ENCODE peak calls at places on chromosome 2, in five cellular contexts. One of them, this sample, is unnamed.

GRCh38 chr2:38666578-38666926 is 638 bp downstream of the GALM start:
- DNase-seq in trophoblast cell: peak
- DNase-seq in H9: no peak
- DNase-seq in mesenchymal stem cell: peak
- DNase-seq in neuronal stem cell: no peak
- DNase-seq in this sample: no peak

GRCh38 chr2:58708565-58708964 is 467.4 kb upstream of the FANCL start:
- DNase-seq in neuronal stem cell: no peak
- DNase-seq in trophoblast cell: no peak
- DNase-seq in H9: no peak
- DNase-seq in mesenchymal stem cell: no peak
- DNase-seq in this sample: no peak

GRCh38 chr2:69376385-69376784 is 10.6 kb downstream of the GFPT1 start:
- DNase-seq in neuronal stem cell: no peak
- DNase-seq in mesenchymal stem cell: no peak
- DNase-seq in H9: no peak
- DNase-seq in trophoblast cell: no peak
- DNase-seq in this sample: no peak

GRCh38 chr2:30464544-30465170 is 17.6 kb downstream of the LCLAT1 start:
- DNase-seq in mesenchymal stem cell: no peak
- DNase-seq in H9: no peak
- DNase-seq in trophoblast cell: no peak
- DNase-seq in neuronal stem cell: no peak
- DNase-seq in this sample: no peak

GRCh38 chr2:216066255-216066654 is 15.4 kb downstream of the PECR start:
- DNase-seq in trophoblast cell: no peak
- DNase-seq in H9: no peak
- DNase-seq in mesenchymal stem cell: peak
- DNase-seq in neuronal stem cell: no peak
- DNase-seq in this sample: no peak

GRCh38 chr2:152513681-152514080 is 178.7 kb downstream of the FMNL2 start:
- DNase-seq in trophoblast cell: peak
- DNase-seq in mesenchymal stem cell: no peak
- DNase-seq in H9: no peak
- DNase-seq in neuronal stem cell: no peak
- DNase-seq in this sample: no peak

GRCh38 chr2:19580830-19581229 is 222.4 kb upstream of the OSR1 start:
- DNase-seq in neuronal stem cell: no peak
- DNase-seq in H9: no peak
- DNase-seq in mesenchymal stem cell: peak
- DNase-seq in trophoblast cell: peak
- DNase-seq in this sample: no peak

GRCh38 chr2:168577885-168578284 is 121.8 kb downstream of the CERS6 start:
- DNase-seq in H9: no peak
- DNase-seq in neuronal stem cell: no peak
- DNase-seq in trophoblast cell: peak
- DNase-seq in mesenchymal stem cell: no peak
- DNase-seq in this sample: no peak

GRCh38 chr2:72081450-72081849 is 66.2 kb downstream of the CYP26B1 start:
- DNase-seq in trophoblast cell: no peak
- DNase-seq in mesenchymal stem cell: no peak
- DNase-seq in H9: no peak
- DNase-seq in neuronal stem cell: no peak
- DNase-seq in this sample: no peak

GRCh38 chr2:120820885-120821279 is 85.2 kb downstream of the GLI2 start:
- DNase-seq in neuronal stem cell: no peak
- DNase-seq in H9: no peak
- DNase-seq in mesenchymal stem cell: peak
- DNase-seq in trophoblast cell: no peak
- DNase-seq in this sample: no peak

GRCh38 chr2:239574434-239575156 is 173.8 kb upstream of the HDAC4 start:
- DNase-seq in trophoblast cell: no peak
- DNase-seq in H9: no peak
- DNase-seq in mesenchymal stem cell: no peak
- DNase-seq in neuronal stem cell: no peak
- DNase-seq in this sample: no peak

GRCh38 chr2:233063269-233063975 is 3.3 kb downstream of the INPP5D start:
- DNase-seq in neuronal stem cell: no peak
- DNase-seq in trophoblast cell: no peak
- DNase-seq in H9: peak
- DNase-seq in mesenchymal stem cell: no peak
- DNase-seq in this sample: peak

GRCh38 chr2:75920721-75921551 is 210.2 kb upstream of the GCFC2 start:
- DNase-seq in H9: no peak
- DNase-seq in neuronal stem cell: peak
- DNase-seq in trophoblast cell: no peak
- DNase-seq in mesenchymal stem cell: no peak
- DNase-seq in this sample: no peak

GRCh38 chr2:170222298-170222697 is 44.4 kb downstream of the MYO3B start:
- DNase-seq in mesenchymal stem cell: peak
- DNase-seq in H9: peak
- DNase-seq in trophoblast cell: peak
- DNase-seq in neuronal stem cell: no peak
- DNase-seq in this sample: no peak

GRCh38 chr2:99569393-99569792 is 79.6 kb upstream of the REV1 start:
- DNase-seq in H9: no peak
- DNase-seq in mesenchymal stem cell: no peak
- DNase-seq in trophoblast cell: no peak
- DNase-seq in neuronal stem cell: no peak
- DNase-seq in this sample: no peak

GRCh38 chr2:101251844-101252407 is 760 bp upstream of the CNOT11 start:
- DNase-seq in mesenchymal stem cell: no peak
- DNase-seq in H9: peak
- DNase-seq in neuronal stem cell: peak
- DNase-seq in trophoblast cell: peak
- DNase-seq in this sample: peak

GRCh38 chr2:238216651-238217184 is 13.2 kb upstream of the ILKAP start:
- DNase-seq in neuronal stem cell: no peak
- DNase-seq in trophoblast cell: no peak
- DNase-seq in mesenchymal stem cell: no peak
- DNase-seq in H9: no peak
- DNase-seq in this sample: no peak

GRCh38 chr2:241592126-241592845 is 33.7 kb downstream of the BOK start:
- DNase-seq in trophoblast cell: no peak
- DNase-seq in mesenchymal stem cell: no peak
- DNase-seq in neuronal stem cell: no peak
- DNase-seq in H9: no peak
- DNase-seq in this sample: no peak

GRCh38 chr2:190530211-190530639 is 4.3 kb downstream of the NEMP2 start:
- DNase-seq in mesenchymal stem cell: peak
- DNase-seq in neuronal stem cell: no peak
- DNase-seq in H9: no peak
- DNase-seq in trophoblast cell: no peak
- DNase-seq in this sample: no peak

GRCh38 chr2:10584242-10584753 is 105.5 kb downstream of the NOL10 start:
- DNase-seq in mesenchymal stem cell: peak
- DNase-seq in H9: no peak
- DNase-seq in neuronal stem cell: no peak
- DNase-seq in trophoblast cell: no peak
- DNase-seq in this sample: no peak

GRCh38 chr2:240739797-240740196 is 48.1 kb downstream of the AQP12A start:
- DNase-seq in neuronal stem cell: no peak
- DNase-seq in mesenchymal stem cell: no peak
- DNase-seq in trophoblast cell: no peak
- DNase-seq in H9: no peak
- DNase-seq in this sample: no peak

GRCh38 chr2:95275151-95275515 is 884 bp downstream of the PROM2 start:
- DNase-seq in H9: no peak
- DNase-seq in mesenchymal stem cell: no peak
- DNase-seq in trophoblast cell: no peak
- DNase-seq in neuronal stem cell: no peak
- DNase-seq in this sample: no peak

GRCh38 chr2:174764281-174765063 is at the start of gene CHRNA1:
- DNase-seq in mesenchymal stem cell: peak
- DNase-seq in trophoblast cell: no peak
- DNase-seq in H9: no peak
- DNase-seq in neuronal stem cell: no peak
- DNase-seq in this sample: no peak

GRCh38 chr2:88452980-88453582 is 588 bp upstream of the FOXI3 start:
- DNase-seq in H9: no peak
- DNase-seq in trophoblast cell: no peak
- DNase-seq in neuronal stem cell: no peak
- DNase-seq in mesenchymal stem cell: peak
- DNase-seq in this sample: peak

GRCh38 chr2:6580982-6581381 is 284.7 kb downstream of the CMPK2 start:
- DNase-seq in mesenchymal stem cell: peak
- DNase-seq in neuronal stem cell: no peak
- DNase-seq in trophoblast cell: no peak
- DNase-seq in H9: no peak
- DNase-seq in this sample: no peak

GRCh38 chr2:53509827-53510785 is 257.5 kb upstream of the CHAC2 start:
- DNase-seq in neuronal stem cell: peak
- DNase-seq in trophoblast cell: no peak
- DNase-seq in mesenchymal stem cell: no peak
- DNase-seq in H9: peak
- DNase-seq in this sample: no peak

GRCh38 chr2:235613671-235614070 is 119.8 kb downstream of the AGAP1 start:
- DNase-seq in neuronal stem cell: no peak
- DNase-seq in H9: no peak
- DNase-seq in mesenchymal stem cell: no peak
- DNase-seq in trophoblast cell: peak
- DNase-seq in this sample: no peak

GRCh38 chr2:212427031-212427430 is 111.6 kb downstream of the ERBB4 start:
- DNase-seq in trophoblast cell: no peak
- DNase-seq in H9: no peak
- DNase-seq in neuronal stem cell: no peak
- DNase-seq in mesenchymal stem cell: no peak
- DNase-seq in this sample: no peak

GRCh38 chr2:41958775-41959174 is 89.0 kb upstream of the PKDCC start:
- DNase-seq in neuronal stem cell: no peak
- DNase-seq in trophoblast cell: no peak
- DNase-seq in H9: no peak
- DNase-seq in mesenchymal stem cell: no peak
- DNase-seq in this sample: no peak

GRCh38 chr2:41957431-41957830 is 90.4 kb upstream of the PKDCC start:
- DNase-seq in mesenchymal stem cell: no peak
- DNase-seq in neuronal stem cell: no peak
- DNase-seq in H9: no peak
- DNase-seq in trophoblast cell: no peak
- DNase-seq in this sample: no peak

GRCh38 chr2:41954304-41955291 is 93.2 kb upstream of the PKDCC start:
- DNase-seq in mesenchymal stem cell: no peak
- DNase-seq in neuronal stem cell: no peak
- DNase-seq in trophoblast cell: no peak
- DNase-seq in H9: no peak
- DNase-seq in this sample: no peak

GRCh38 chr2:41959760-41960159 is 88.1 kb upstream of the PKDCC start:
- DNase-seq in trophoblast cell: no peak
- DNase-seq in H9: no peak
- DNase-seq in mesenchymal stem cell: no peak
- DNase-seq in neuronal stem cell: no peak
- DNase-seq in this sample: no peak

DNA sequence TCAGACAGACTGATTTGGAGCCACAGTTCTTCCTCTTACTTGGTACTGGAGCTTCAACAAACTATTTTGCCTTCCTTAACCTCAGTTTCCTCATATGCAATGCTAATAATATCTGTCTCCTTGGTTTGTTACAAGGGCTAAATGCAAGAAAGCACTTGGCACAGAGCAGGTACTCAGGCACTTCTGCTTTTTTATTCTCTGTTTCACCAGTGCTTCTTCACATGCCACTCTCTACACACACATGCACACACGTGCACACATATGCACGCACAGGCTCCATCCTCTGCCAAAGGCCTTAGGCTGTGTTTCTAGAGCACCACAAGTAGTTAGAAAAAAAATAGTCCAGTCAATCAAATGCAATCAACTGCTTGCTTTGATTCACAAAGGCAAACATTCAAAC is 92.2 kb upstream of the PKDCC start:
- DNase-seq in H9: no peak
- DNase-seq in neuronal stem cell: no peak
- DNase-seq in trophoblast cell: no peak
- DNase-seq in mesenchymal stem cell: no peak
- DNase-seq in this sample: no peak
- H3K4me2 ChIP-seq in H9: no peak
- H3K4me2 ChIP-seq in neuronal stem cell: no peak
- H3K4me2 ChIP-seq in trophoblast cell: no peak
- H3K4me2 ChIP-seq in mesenchymal stem cell: no peak
- H3K4me2 ChIP-seq in this sample: no peak

DNA sequence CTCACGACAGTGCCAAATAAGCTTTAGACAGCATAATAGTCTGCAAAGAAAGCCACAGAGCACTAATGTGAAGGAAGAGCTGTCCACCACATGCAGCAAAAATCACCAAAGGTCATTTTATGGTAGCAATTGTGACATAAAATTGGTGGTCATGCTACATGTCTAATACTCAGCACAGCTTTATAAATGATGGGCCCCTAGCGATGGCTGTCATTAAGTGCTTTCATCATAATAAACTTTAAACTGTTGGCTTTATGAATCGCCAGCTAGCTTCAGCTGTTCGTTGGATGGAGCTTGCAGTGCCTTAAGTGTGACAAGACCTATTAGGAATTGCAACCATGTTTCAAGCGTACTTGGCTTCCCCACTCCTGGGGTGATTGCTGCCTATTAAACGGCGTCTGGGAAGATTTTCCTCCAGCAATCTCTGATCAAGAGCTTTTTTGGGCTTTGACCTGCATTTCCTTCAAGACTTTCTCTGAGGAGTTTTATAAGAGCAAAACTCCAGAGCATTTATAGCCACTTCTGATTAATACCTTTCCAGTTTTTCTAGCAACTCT is 164.5 kb upstream of the SIX3 start:
- DNase-seq in trophoblast cell: no peak
- DNase-seq in neuronal stem cell: no peak
- DNase-seq in H9: no peak
- DNase-seq in mesenchymal stem cell: no peak
- DNase-seq in this sample: no peak
- H2BK12ac ChIP-seq in trophoblast cell: no peak
- H2BK12ac ChIP-seq in neuronal stem cell: no peak
- H2BK12ac ChIP-seq in H9: no peak
- H2BK12ac ChIP-seq in mesenchymal stem cell: no peak
- H2BK12ac ChIP-seq in this sample: no peak

GRCh38 chr2:135299656-135300244 is 231.3 kb downstream of the ZRANB3 start:
- DNase-seq in mesenchymal stem cell: peak
- DNase-seq in neuronal stem cell: no peak
- DNase-seq in trophoblast cell: no peak
- DNase-seq in H9: no peak
- DNase-seq in this sample: no peak
- H3K4me2 ChIP-seq in mesenchymal stem cell: no peak
- H3K4me2 ChIP-seq in neuronal stem cell: no peak
- H3K4me2 ChIP-seq in trophoblast cell: no peak
- H3K4me2 ChIP-seq in H9: no peak
- H3K4me2 ChIP-seq in this sample: no peak

GRCh38 chr2:149575742-149576141 is 11.8 kb downstream of the MMADHC start:
- DNase-seq in H9: no peak
- DNase-seq in mesenchymal stem cell: no peak
- DNase-seq in neuronal stem cell: no peak
- DNase-seq in trophoblast cell: no peak
- DNase-seq in this sample: no peak

GRCh38 chr2:149575277-149575676 is 12.3 kb downstream of the MMADHC start:
- DNase-seq in neuronal stem cell: no peak
- DNase-seq in H9: no peak
- DNase-seq in trophoblast cell: no peak
- DNase-seq in mesenchymal stem cell: no peak
- DNase-seq in this sample: no peak

GRCh38 chr2:149573760-149574159 is 13.8 kb downstream of the MMADHC start:
- DNase-seq in trophoblast cell: peak
- DNase-seq in neuronal stem cell: no peak
- DNase-seq in H9: no peak
- DNase-seq in mesenchymal stem cell: no peak
- DNase-seq in this sample: no peak

GRCh38 chr2:149579972-149580882 is 7.3 kb downstream of the MMADHC start:
- DNase-seq in neuronal stem cell: no peak
- DNase-seq in mesenchymal stem cell: peak
- DNase-seq in H9: no peak
- DNase-seq in trophoblast cell: no peak
- DNase-seq in this sample: no peak

GRCh38 chr2:149577269-149577668 is 10.3 kb downstream of the MMADHC start:
- DNase-seq in neuronal stem cell: no peak
- DNase-seq in trophoblast cell: no peak
- DNase-seq in mesenchymal stem cell: no peak
- DNase-seq in H9: no peak
- DNase-seq in this sample: no peak
- H2BK12ac ChIP-seq in neuronal stem cell: no peak
- H2BK12ac ChIP-seq in trophoblast cell: no peak
- H2BK12ac ChIP-seq in mesenchymal stem cell: no peak
- H2BK12ac ChIP-seq in H9: no peak
- H2BK12ac ChIP-seq in this sample: no peak